ENCODE peak calls at places on chromosomes 16 and 17, in four cellular contexts. G is A673, E is GM06990, O is lower leg skin. F is an unnamed sample.

GRCh38 chr17:32988481-32989101 is 3.1 kb upstream of the SPACA3 start:
- DNase-seq in G (no peak), E (no peak), O (no peak), F (no peak)

GRCh38 chr16:52469775-52470174 is 77.2 kb downstream of the TOX3 start:
- DNase-seq in G (no peak), E (no peak), O (no peak), F (no peak)

GRCh38 chr16:54585094-54585493 is 298.5 kb upstream of the IRX3 start:
- DNase-seq in G (no peak), E (no peak), O (no peak), F (no peak)

GRCh38 chr16:47728229-47728628 is 267.1 kb downstream of the PHKB start:
- DNase-seq in G (no peak), E (no peak), O (no peak), F (no peak)

GRCh38 chr16:47144559-47144877 is 773 bp upstream of the NETO2 start:
- DNase-seq in G (no peak), E (no peak), O (no peak), F (no peak)

GRCh38 chr16:50114357-50115129 is 38.6 kb upstream of the TENT4B start:
- DNase-seq in G (no peak), E (no peak), O (no peak), F (no peak)

GRCh38 chr17:70961341-70961740 is 792.0 kb downstream of the KCNJ2 start:
- DNase-seq in G (no peak), E (no peak), O (no peak), F (no peak)

GRCh38 chr17:80529104-80529903 is 15.3 kb upstream of the RPTOR start:
- DNase-seq in G (no peak), E (no peak), O (no peak), F (no peak)

GRCh38 chr17:83098241-83099085 is 19.1 kb downstream of the METRNL start:
- DNase-seq in G (no peak), E (no peak), O (peak), F (no peak)

GRCh38 chr17:39666231-39666600 is 1.1 kb downstream of the TCAP start:
- DNase-seq in G (no peak), E (no peak), O (no peak), F (no peak)

GRCh38 chr16:1791943-1792812 is 1.3 kb downstream of the IGFALS start:
- DNase-seq in G (no peak), E (peak), O (no peak), F (no peak)

DNA sequence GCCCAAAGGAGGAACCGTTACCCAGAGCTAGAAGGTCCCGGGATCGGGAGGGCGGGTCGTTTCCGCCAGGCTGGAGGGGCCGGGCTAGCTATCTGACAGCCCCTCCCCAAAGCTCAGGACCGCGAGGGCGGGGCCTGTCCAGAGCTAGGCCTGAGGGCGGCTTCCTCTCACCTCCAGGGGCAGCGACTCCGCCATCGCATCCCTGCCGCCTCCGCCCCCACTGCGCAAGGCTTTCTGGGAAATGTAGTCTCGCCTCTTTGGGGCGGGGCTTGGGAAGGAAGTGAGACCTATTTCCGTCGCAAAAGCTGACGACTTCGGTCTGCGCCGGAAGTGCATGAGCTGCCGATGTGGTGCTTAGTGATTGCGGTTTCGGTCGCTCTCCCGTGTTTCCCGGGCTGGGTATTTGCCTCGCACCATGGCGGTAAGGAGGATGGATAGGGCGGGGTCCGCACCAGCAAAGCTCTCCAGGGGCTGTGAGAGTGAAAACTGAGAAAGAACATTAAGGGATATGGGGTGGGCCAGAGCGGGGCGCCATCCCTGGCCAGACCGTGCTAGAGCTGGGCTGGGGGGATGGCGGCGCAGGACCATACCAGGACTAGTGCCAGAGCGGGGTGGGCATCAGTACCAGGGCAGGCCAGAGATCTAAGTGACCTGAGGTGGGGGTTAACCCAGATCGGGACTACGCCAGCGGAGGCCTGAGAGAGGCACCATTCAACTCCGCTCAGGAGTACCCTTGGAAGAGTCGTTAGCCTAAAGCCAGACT is at the start of gene TMEM208:
- DNase-seq in G (peak), E (peak), O (peak), F (peak)
- TF ChIP-seq CTCF in G (peak), E (peak), O (peak), F (no peak)

GRCh38 chr17:28139822-28140221 is 97.3 kb downstream of the NLK start:
- DNase-seq in G (no peak), E (no peak), O (no peak), F (no peak)

GRCh38 chr17:28141333-28141732 is 98.9 kb downstream of the NLK start:
- DNase-seq in G (no peak), E (no peak), O (no peak), F (no peak)

GRCh38 chr17:28141783-28142182 is 99.3 kb downstream of the NLK start:
- DNase-seq in G (no peak), E (no peak), O (no peak), F (no peak)

GRCh38 chr17:28144019-28144418 is 101.5 kb downstream of the NLK start:
- DNase-seq in G (no peak), E (no peak), O (no peak), F (no peak)

DNA sequence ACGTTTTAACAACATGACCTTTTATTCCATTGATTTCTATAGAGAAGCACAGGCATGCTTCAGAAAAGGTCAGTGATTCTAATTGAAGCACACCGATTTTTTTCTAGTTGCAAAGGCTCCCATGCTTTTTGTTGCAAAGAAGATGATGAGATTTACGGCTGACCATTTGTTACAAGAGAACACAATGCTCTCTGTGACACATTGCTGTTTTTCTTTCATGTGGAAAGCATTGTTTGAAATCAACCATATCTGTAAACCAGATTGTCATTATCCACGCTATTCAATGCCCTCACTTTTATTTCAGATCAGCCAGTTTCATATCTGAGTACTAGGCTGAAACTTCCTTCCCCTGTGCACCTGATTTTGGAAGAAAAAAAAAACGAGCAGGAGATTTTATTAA is 99.9 kb downstream of the NLK start:
- DNase-seq in G (no peak), E (no peak), O (no peak), F (no peak)
- H3K4me3 ChIP-seq in G (no peak), E (no peak), O (no peak), F (no peak)

DNA sequence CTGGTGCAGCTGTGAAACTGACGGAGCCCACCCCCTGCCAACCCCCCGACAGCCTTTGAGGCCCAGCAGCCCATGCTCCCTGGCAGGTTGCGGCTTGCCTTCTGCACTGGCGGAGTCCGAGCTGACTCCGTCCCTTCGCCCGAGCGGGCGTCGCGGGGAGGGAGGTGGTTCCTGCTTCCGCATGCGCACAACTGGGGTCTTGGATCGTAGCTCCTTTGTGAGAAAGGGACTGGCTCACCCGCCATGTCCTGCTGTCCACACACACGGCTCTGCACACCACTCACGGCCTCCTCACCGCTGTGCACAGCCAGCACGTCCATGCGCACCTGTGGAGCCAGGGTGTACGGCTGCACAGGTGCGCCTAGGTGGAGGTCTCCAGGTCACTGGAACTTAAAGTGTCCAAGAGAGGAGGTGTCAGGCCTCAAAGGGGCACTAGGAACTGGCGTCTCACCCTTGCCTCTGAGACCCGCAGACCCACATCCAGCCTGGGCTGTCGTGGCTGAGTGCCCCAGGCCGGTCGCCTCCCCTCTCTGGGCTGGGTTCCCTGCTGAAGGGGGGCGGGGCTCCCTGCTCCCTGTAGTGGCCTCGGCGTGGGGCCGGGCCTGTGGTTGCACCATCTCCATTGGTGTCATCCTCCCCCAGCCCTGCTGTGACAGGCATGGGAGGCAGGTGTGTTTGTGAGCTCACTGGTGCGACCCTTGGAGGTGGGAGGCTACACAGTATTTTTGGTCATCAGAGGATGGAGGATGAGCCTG is 45.3 kb downstream of the JPH3 start:
- DNase-seq in G (no peak), E (no peak), O (no peak), F (no peak)
- TF ChIP-seq CTCF in G (no peak), E (no peak), O (no peak), F (no peak)

GRCh38 chr16:58685084-58685449 is 497 bp upstream of the SLC38A7 start:
- DNase-seq in G (no peak), E (no peak), O (no peak), F (no peak)
- H3K4me3 ChIP-seq in G (peak), E (no peak), O (no peak), F (peak)